ENCODE peak calls at places on chromosomes 7 and 10, in nine cellular contexts. S, N, J, A, V, R, H, C and B are unnamed samples.

GRCh38 chr7:36390199-36391090 is 783 bp downstream of the ANLN start:
- DNase-seq in S (peak; percentile 21), N (peak; percentile 33), J (peak; percentile 15), A (peak; percentile 96), V (peak; percentile 96), R (peak; percentile 66), H (peak; percentile 87), C (peak; percentile 20), B (peak; percentile 94)

GRCh38 chr10:51389415-51390342 is 309.7 kb downstream of the CSTF2T start:
- DNase-seq in S (peak; percentile 2), N (peak; percentile 36), J (no peak), A (peak; percentile 95), V (no peak), R (no peak), H (peak; percentile 99), C (peak; percentile 16), B (no peak)

GRCh38 chr10:126390324-126390723 is 2.0 kb upstream of the ADAM12 start:
- DNase-seq in S (no peak), N (no peak), J (no peak), A (no peak), V (no peak), R (no peak), H (no peak), C (no peak), B (no peak)

GRCh38 chr7:51033722-51034530 is 251.2 kb upstream of the GRB10 start:
- DNase-seq in S (no peak), N (no peak), J (no peak), A (no peak), V (no peak), R (no peak), H (no peak), C (no peak), B (no peak)

GRCh38 chr7:48170506-48170905 is 752 bp upstream of the ABCA13 start:
- DNase-seq in S (no peak), N (no peak), J (no peak), A (no peak), V (no peak), R (no peak), H (no peak), C (no peak), B (no peak)

GRCh38 chr10:117933036-117933435 is 113.7 kb downstream of the RAB11FIP2 start:
- DNase-seq in S (no peak), N (no peak), J (no peak), A (peak; percentile 42), V (no peak), R (no peak), H (peak; percentile 58), C (no peak), B (no peak)

GRCh38 chr7:158192184-158192835 is 395.3 kb downstream of the PTPRN2 start:
- DNase-seq in S (no peak), N (no peak), J (no peak), A (no peak), V (no peak), R (no peak), H (no peak), C (no peak), B (peak; percentile 59)

GRCh38 chr7:93574646-93575554 is at the start of gene CALCR:
- DNase-seq in S (no peak), N (no peak), J (no peak), A (peak; percentile 8), V (peak; percentile 45), R (no peak), H (no peak), C (no peak), B (peak; percentile 86)

GRCh38 chr7:24457215-24457549 is 116.1 kb upstream of the PALS2 start:
- DNase-seq in S (no peak), N (no peak), J (no peak), A (no peak), V (no peak), R (no peak), H (no peak), C (no peak), B (no peak)

GRCh38 chr10:77493239-77493806 is 144.3 kb downstream of the KCNMA1 start:
- DNase-seq in S (no peak), N (no peak), J (no peak), A (no peak), V (no peak), R (no peak), H (no peak), C (no peak), B (no peak)

GRCh38 chr7:2288986-2289611 is 25.1 kb downstream of the SNX8 start:
- DNase-seq in S (no peak), N (no peak), J (no peak), A (peak; percentile 12), V (no peak), R (no peak), H (no peak), C (no peak), B (peak; percentile 55)

GRCh38 chr7:90178592-90179279 is 24.5 kb downstream of the STEAP1 start:
- DNase-seq in S (no peak), N (no peak), J (no peak), A (peak; percentile 95), V (no peak), R (no peak), H (peak; percentile 67), C (no peak), B (no peak)

GRCh38 chr7:22576941-22577927 is 77.2 kb upstream of the STEAP1B start:
- DNase-seq in S (no peak), N (no peak), J (no peak), A (peak; percentile 96), V (no peak), R (no peak), H (peak; percentile 98), C (peak; percentile 56), B (no peak)

GRCh38 chr7:43873300-43873699 is 4.0 kb upstream of the MRPS24 start:
- DNase-seq in S (no peak), N (peak; percentile 46), J (no peak), A (peak; percentile 96), V (peak; percentile 79), R (no peak), H (peak; percentile 87), C (no peak), B (no peak)

GRCh38 chr7:24665564-24666294 is 91.5 kb downstream of the GSDME start:
- DNase-seq in S (peak; percentile 2), N (no peak), J (no peak), A (peak; percentile 69), V (no peak), R (peak; percentile 32), H (peak; percentile 58), C (peak; percentile 24), B (no peak)

GRCh38 chr10:87640043-87640442 is 19.6 kb upstream of the PAPSS2 start:
- DNase-seq in S (no peak), N (no peak), J (no peak), A (peak; percentile 25), V (no peak), R (no peak), H (peak; percentile 50), C (no peak), B (no peak)

GRCh38 chr10:114265392-114266053 is 26.5 kb downstream of the VWA2 start:
- DNase-seq in S (no peak), N (peak; percentile 55), J (no peak), A (peak; percentile 60), V (no peak), R (no peak), H (no peak), C (peak; percentile 61), B (peak; percentile 32)

GRCh38 chr10:86262671-86263165 is 103.9 kb downstream of the GRID1 start:
- DNase-seq in S (no peak), N (no peak), J (no peak), A (no peak), V (peak; percentile 7), R (no peak), H (no peak), C (no peak), B (no peak)

GRCh38 chr10:36448760-36449681 is 676.4 kb upstream of the ANKRD30A start:
- DNase-seq in S (no peak), N (no peak), J (no peak), A (no peak), V (no peak), R (no peak), H (peak; percentile 42), C (no peak), B (no peak)

GRCh38 chr7:138741453-138741735 is 40.2 kb upstream of the SVOPL start:
- DNase-seq in S (no peak), N (no peak), J (no peak), A (no peak), V (no peak), R (no peak), H (no peak), C (no peak), B (no peak)

GRCh38 chr7:156928406-156928747 is 21.1 kb upstream of the NOM1 start:
- DNase-seq in S (no peak), N (no peak), J (no peak), A (no peak), V (no peak), R (no peak), H (no peak), C (no peak), B (no peak)

GRCh38 chr7:4093492-4093891 is 588.6 kb upstream of the FOXK1 start:
- DNase-seq in S (no peak), N (no peak), J (no peak), A (no peak), V (no peak), R (no peak), H (no peak), C (no peak), B (no peak)

GRCh38 chr10:57300718-57301117 is 939.7 kb upstream of the ZWINT start:
- DNase-seq in S (no peak), N (no peak), J (no peak), A (no peak), V (no peak), R (no peak), H (no peak), C (no peak), B (no peak)
- H3K4me3 ChIP-seq in S (no peak overlapping the region), N (no peak overlapping the region), J (no peak overlapping the region), A (no peak overlapping the region), V (no peak overlapping the region), R (no peak overlapping the region), H (no peak overlapping the region), C (no peak overlapping the region), B (no peak overlapping the region)

GRCh38 chr10:113159563-113159962 is 209.5 kb downstream of the TCF7L2 start:
- DNase-seq in S (no peak), N (no peak), J (no peak), A (no peak), V (no peak), R (no peak), H (no peak), C (no peak), B (no peak)
- H3K36me3 ChIP-seq in S (no peaks in the 10 kb centered on the region), N (peaks cover 71% of the 10 kb centered on the region), J (no peaks in the 10 kb centered on the region), A (peaks cover 45% of the 10 kb centered on the region), V (peaks cover 61% of the 10 kb centered on the region), R (no peaks in the 10 kb centered on the region), H (peaks cover 44% of the 10 kb centered on the region), C (peaks cover 65% of the 10 kb centered on the region), B (peaks cover 22% of the 10 kb centered on the region)

DNA sequence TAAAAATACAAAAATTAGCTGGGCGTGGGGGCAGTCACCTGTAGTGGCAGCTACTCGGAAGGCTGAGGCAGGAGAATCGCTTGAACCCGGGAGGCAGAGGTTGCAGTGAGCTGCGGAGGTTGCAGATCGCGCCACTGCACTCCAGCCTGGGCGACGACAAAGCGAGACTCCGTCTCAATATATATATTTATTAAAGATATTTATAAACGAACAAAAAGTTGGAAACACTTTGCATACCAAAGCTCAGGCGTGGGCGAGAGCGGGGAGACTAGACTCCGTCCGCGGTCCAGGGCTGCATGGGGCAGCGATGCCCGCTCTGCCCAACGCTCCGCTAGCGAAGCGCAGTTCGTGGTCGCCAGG is 7.9 kb upstream of the CRYGN start:
- DNase-seq in S (no peak), N (no peak), J (no peak), A (no peak), V (no peak), R (no peak), H (no peak), C (no peak), B (no peak)
- H3K4me3 ChIP-seq in S (peak overlapping the region; percentile 62), N (peak overlapping the region; percentile 72), J (peak overlapping the region; percentile 68), A (peak overlapping the region; percentile 75), V (no peak overlapping the region), R (peak overlapping the region; percentile 52), H (no peak overlapping the region), C (peak overlapping the region; percentile 67), B (peak overlapping the region; percentile 25)

GRCh38 chr10:15120523-15120922 is 23.4 kb downstream of the RPP38 start:
- DNase-seq in S (no peak), N (no peak), J (no peak), A (peak; percentile 81), V (no peak), R (no peak), H (peak; percentile 79), C (no peak), B (no peak)
- H3K36me3 ChIP-seq in S (peaks cover 32% of the 10 kb centered on the region), N (peaks cover 86% of the 10 kb centered on the region), J (no peaks in the 10 kb centered on the region), A (peaks cover 27% of the 10 kb centered on the region), V (peaks cover 23% of the 10 kb centered on the region), R (no peaks in the 10 kb centered on the region), H (peaks cover 12% of the 10 kb centered on the region), C (peaks cover 71% of the 10 kb centered on the region), B (peaks cover 19% of the 10 kb centered on the region)